ENCODE peak calls at places on chromosomes 11 and 22, in four cellular contexts. K is left lung; U is stimulated activated CD4-positive, alpha-beta T cell treated with anti-CD3 and anti-CD28 coated beads, Interleukin-2, amount 100 ng/mL, for 4 hours; Y is AG08395. E is an unnamed sample.

GRCh38 chr11:131311746-131312145 is 58.7 kb upstream of the NTM start:
- DNase-seq in K (no peak), U (no peak), Y (no peak), E (no peak)

GRCh38 chr11:11620966-11621880 is 582 bp downstream of the GALNT18 start:
- DNase-seq in K (peak), U (no peak), Y (peak), E (peak)

GRCh38 chr11:121244861-121245260 is 47.7 kb upstream of the SC5D start:
- DNase-seq in K (no peak), U (no peak), Y (no peak), E (no peak)

GRCh38 chr11:123301696-123302400 is 106.8 kb upstream of the CLMP start:
- DNase-seq in K (peak), U (peak), Y (peak), E (peak)

GRCh38 chr11:133219543-133219942 is 312.8 kb downstream of the OPCML start:
- DNase-seq in K (no peak), U (no peak), Y (no peak), E (no peak)

GRCh38 chr11:74636633-74637184 is 44.3 kb downstream of the POLD3 start:
- DNase-seq in K (no peak), U (no peak), Y (peak), E (no peak)

GRCh38 chr11:85822814-85823213 is 11.9 kb upstream of the SYTL2 start:
- DNase-seq in K (no peak), U (no peak), Y (peak), E (no peak)

GRCh38 chr11:72398058-72398758 is 36.1 kb downstream of the CLPB start:
- DNase-seq in K (no peak), U (no peak), Y (no peak), E (no peak)

GRCh38 chr22:43110927-43111623 is 525 bp downstream of the BIK start:
- DNase-seq in K (peak), U (peak), Y (no peak), E (peak)

GRCh38 chr11:75346912-75347647 is 4.4 kb downstream of the ARRB1 start:
- DNase-seq in K (no peak), U (no peak), Y (peak), E (no peak)

GRCh38 chr11:46489668-46490560 is 98.3 kb upstream of the CHRM4 start:
- DNase-seq in K (no peak), U (peak), Y (peak), E (peak)

E was measured in ELF-1.